ENCODE peak calls at places on chromosomes 6 and 20, in seven cellular contexts. S is PC-9, P is endothelial cell of umbilical vein, U is hepatocyte, Z is psoas muscle, L is esophagus squamous epithelium, X is fibroblast of pulmonary artery. O is an unnamed sample.

GRCh38 chr20:62822788-62823651 is 6.2 kb downstream of the COL9A3 start:
- DNase-seq in P (no peak), Z (no peak), L (no peak), U (peak; percentile 65), X (no peak), S (peak; percentile 87), O (peak; percentile 91)

GRCh38 chr20:51469578-51470520 is 72.7 kb downstream of the NFATC2 start:
- DNase-seq in Z (no peak), P (peak; percentile 80), L (no peak), S (no peak), U (no peak), X (no peak), O (no peak)

GRCh38 chr6:89581669-89582068 is 56.9 kb downstream of the LYRM2 start:
- DNase-seq in Z (no peak), S (no peak), P (no peak), X (no peak), L (no peak), U (no peak), O (no peak)

GRCh38 chr6:43943781-43944250 is 173.8 kb downstream of the VEGFA start:
- DNase-seq in Z (no peak), L (no peak), S (no peak), P (no peak), U (no peak), X (no peak), O (peak; percentile 43)

GRCh38 chr6:109166643-109167042 is 71.3 kb downstream of the CEP57L1 start:
- DNase-seq in U (no peak), X (no peak), L (no peak), S (no peak), P (no peak), Z (no peak), O (no peak)

GRCh38 chr20:10783660-10784336 is 110.0 kb upstream of the JAG1 start:
- DNase-seq in Z (no peak), P (peak; percentile 43), X (peak; percentile 47), U (peak; percentile 47), S (no peak), L (no peak), O (no peak)

GRCh38 chr6:70706491-70707123 is 38.9 kb downstream of the SMAP1 start:
- DNase-seq in S (no peak), P (peak; percentile 60), U (peak; percentile 46), L (no peak), X (peak; percentile 79), Z (no peak), O (no peak)

GRCh38 chr20:35394271-35394670 is 17.5 kb downstream of the UQCC1 start:
- DNase-seq in S (no peak), L (no peak), P (no peak), X (no peak), Z (no peak), U (no peak), O (no peak)

GRCh38 chr6:164927288-164928040 is 381.9 kb downstream of the C6orf118 start:
- DNase-seq in U (peak; percentile 81), X (peak; percentile 65), Z (peak; percentile 84), L (no peak), S (no peak), P (peak; percentile 53), O (peak; percentile 77)

GRCh38 chr6:164926686-164927085 is 382.7 kb downstream of the C6orf118 start:
- DNase-seq in X (no peak), U (no peak), P (no peak), Z (no peak), L (no peak), S (no peak), O (no peak)

GRCh38 chr6:164928041-164928321 is 381.4 kb downstream of the C6orf118 start:
- DNase-seq in U (no peak), X (no peak), Z (no peak), P (no peak), S (no peak), L (no peak), O (no peak)

GRCh38 chr6:164929155-164929977 is 380.0 kb downstream of the C6orf118 start:
- DNase-seq in U (no peak), P (no peak), Z (no peak), X (no peak), S (no peak), L (no peak), O (no peak)

DNA sequence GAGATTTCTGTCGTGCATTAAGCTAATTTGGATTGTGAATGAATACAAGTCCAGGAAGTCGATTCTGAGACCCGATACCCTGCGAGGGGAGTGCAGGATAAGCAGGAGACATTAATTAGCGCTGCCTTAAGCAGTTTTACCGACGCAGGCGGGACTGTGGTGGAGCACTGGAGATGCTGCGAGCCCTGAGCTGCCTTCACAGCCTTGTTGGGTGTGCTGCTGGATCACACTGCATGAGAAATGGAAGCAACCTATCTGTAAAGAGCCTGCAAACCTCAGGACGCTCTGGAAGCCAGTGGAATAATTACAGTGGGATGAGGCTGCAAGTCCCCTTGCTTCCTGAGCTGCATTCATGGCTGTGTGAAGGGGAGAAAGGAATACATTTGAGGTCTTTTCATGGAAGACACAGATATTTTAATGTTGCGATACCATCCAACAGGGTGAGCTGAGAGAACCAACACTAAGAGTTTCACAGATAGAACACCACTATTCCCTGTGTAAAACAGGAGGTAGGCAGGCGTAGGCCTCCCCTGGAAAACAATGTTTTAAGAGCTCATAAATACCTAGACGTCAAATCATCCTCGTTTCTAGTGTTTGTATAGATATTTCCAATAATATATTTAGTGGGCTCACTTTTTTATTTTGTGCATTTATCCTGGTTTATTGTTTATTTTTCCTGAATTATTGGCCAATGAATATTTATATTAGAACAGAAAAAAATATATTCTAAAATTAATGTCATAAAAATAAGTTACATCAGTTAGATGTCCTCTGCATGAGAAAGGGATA is 380.8 kb downstream of the C6orf118 start:
- DNase-seq in Z (no peak), S (no peak), L (no peak), U (no peak), X (no peak), P (no peak), O (no peak)
- H3K4me3 ChIP-seq in Z (peak overlapping the region; percentile 52), S (no peak overlapping the region), L (no peak overlapping the region), U (no peak overlapping the region), X (no peak overlapping the region), P (no peak overlapping the region), O (peak overlapping the region; percentile 54)

GRCh38 chr20:8132632-8133587 is 844 bp downstream of the PLCB1 start:
- DNase-seq in X (peak; percentile 39), P (peak; percentile 41), S (no peak), U (peak; percentile 13), Z (peak; percentile 80), L (no peak), O (peak; percentile 53)
- H3K4me3 ChIP-seq in X (peak overlapping the region; percentile 73), P (peak overlapping the region; percentile 83), S (no peak overlapping the region), U (peak overlapping the region; percentile 95), Z (peak overlapping the region; percentile 90), L (peak overlapping the region; percentile 55), O (peak overlapping the region; percentile 92)

GRCh38 chr6:170437719-170438401 is 115.2 kb downstream of the PSMB1 start:
- DNase-seq in X (no peak), L (no peak), Z (peak; percentile 64), S (no peak), P (no peak), U (no peak), O (no peak)
- H3K4me3 ChIP-seq in X (peak overlapping the region; percentile 19), L (peak overlapping the region; percentile 22), Z (peak overlapping the region; percentile 55), S (no peak overlapping the region), P (no peak overlapping the region), U (no peak overlapping the region), O (peak overlapping the region; percentile 44)

GRCh38 chr6:63597142-63598000 is 25.1 kb downstream of the LOC128125822 start:
- DNase-seq in L (no peak), X (peak; percentile 8), Z (no peak), P (no peak), U (no peak), S (peak; percentile 58), O (no peak)
- H3K4me3 ChIP-seq in L (peak overlapping the region; percentile 40), X (no peak overlapping the region), Z (peak overlapping the region; percentile 75), P (no peak overlapping the region), U (peak overlapping the region; percentile 68), S (peak overlapping the region; percentile 57), O (peak overlapping the region; percentile 95)

GRCh38 chr6:126721581-126722145 is 381.7 kb downstream of the CENPW start:
- DNase-seq in L (no peak), U (peak; percentile 14), P (peak; percentile 80), S (peak; percentile 95), Z (no peak), X (peak; percentile 91), O (no peak)
- H3K4me3 ChIP-seq in L (no peak overlapping the region), U (no peak overlapping the region), P (no peak overlapping the region), S (peak overlapping the region; percentile 15), Z (no peak overlapping the region), X (no peak overlapping the region), O (no peak overlapping the region)

GRCh38 chr20:3847419-3847940 is 846 bp downstream of the MAVS start:
- DNase-seq in X (peak; percentile 14), Z (no peak), L (no peak), U (no peak), P (peak; percentile 7), S (no peak), O (no peak)

GRCh38 chr20:3846378-3846739 is 275 bp upstream of the MAVS start:
- DNase-seq in P (no peak), S (no peak), U (no peak), L (no peak), Z (peak; percentile 71), X (no peak), O (no peak)

GRCh38 chr20:3848565-3848964 is 1.9 kb downstream of the MAVS start:
- DNase-seq in X (no peak), Z (no peak), L (no peak), S (no peak), P (no peak), U (no peak), O (no peak)

GRCh38 chr20:3843490-3843889 is 3.1 kb upstream of the MAVS start:
- DNase-seq in L (no peak), U (no peak), P (no peak), Z (no peak), X (peak; percentile 55), S (peak; percentile 70), O (peak; percentile 54)

GRCh38 chr20:3846740-3847418 is at the start of gene MAVS:
- DNase-seq in P (peak; percentile 84), U (peak; percentile 94), Z (peak; percentile 95), L (peak; percentile 22), X (peak; percentile 74), S (peak; percentile 66), O (peak; percentile 96)
- H3K4me3 ChIP-seq in P (peak within 1 kb of the TSS; percentile 92), U (peak within 1 kb of the TSS; percentile 93), Z (peak within 1 kb of the TSS; percentile 100), L (peak within 1 kb of the TSS; percentile 89), X (peak within 1 kb of the TSS; percentile 89), S (peak within 1 kb of the TSS; percentile 100), O (peak within 1 kb of the TSS; percentile 91)

GRCh38 chr6:22147469-22147815 is 149.4 kb downstream of the PRL start:
- DNase-seq in Z (no peak), S (no peak), L (no peak), P (no peak), U (peak; percentile 10), X (no peak), O (no peak)
- H3K4me3 ChIP-seq in Z (peak overlapping the region; percentile 66), S (no peak overlapping the region), L (no peak overlapping the region), P (no peak overlapping the region), U (no peak overlapping the region), X (no peak overlapping the region), O (peak overlapping the region; percentile 90)

GRCh38 chr20:662289-663192 is 9.5 kb upstream of the SRXN1 start:
- DNase-seq in S (no peak), U (no peak), P (no peak), X (no peak), Z (no peak), L (no peak), O (no peak)
- H3K4me3 ChIP-seq in S (no peak overlapping the region), U (no peak overlapping the region), P (no peak overlapping the region), X (no peak overlapping the region), Z (no peak overlapping the region), L (no peak overlapping the region), O (no peak overlapping the region)

DNA sequence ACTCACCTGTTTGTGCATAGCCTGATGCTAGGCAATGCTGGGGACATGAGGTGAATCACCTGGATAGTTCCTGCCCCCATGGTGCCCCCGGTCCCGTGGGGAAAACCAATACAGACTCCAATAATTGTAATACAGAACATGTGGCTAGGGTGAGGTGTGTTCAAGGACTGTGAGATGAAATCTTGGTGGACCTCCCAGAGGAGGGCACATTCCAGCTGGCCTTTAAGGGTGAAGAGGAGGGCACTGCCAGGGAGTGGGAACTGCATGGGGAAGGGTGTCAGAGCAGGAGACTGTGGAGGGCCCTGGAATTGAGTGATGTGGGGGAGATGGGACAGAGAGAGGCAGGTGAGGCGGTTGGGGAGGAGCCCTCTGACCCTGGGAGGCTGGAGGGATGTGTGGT is 2.5 kb downstream of the COX4I2 start:
- DNase-seq in X (no peak), P (no peak), L (no peak), S (no peak), Z (no peak), U (no peak), O (no peak)
- H3K4me3 ChIP-seq in X (no peak overlapping the region), P (no peak overlapping the region), L (no peak overlapping the region), S (no peak overlapping the region), Z (no peak overlapping the region), U (no peak overlapping the region), O (no peak overlapping the region)

O was measured in BE2C.